ENCODE peak calls at places on chromosome X, in four cellular contexts. Q is SJSA1, R is aorta, O is DND-41. C is an unnamed sample.

GRCh38 chrX:150456466-150456865 is 93.3 kb downstream of the MAMLD1 start:
- DNase-seq in O (no peak), R (no peak), Q (peak), C (no peak)

GRCh38 chrX:70762285-70762684 is 146.2 kb downstream of the TEX11 start:
- DNase-seq in R (no peak), Q (no peak), O (no peak), C (no peak)

GRCh38 chrX:12949205-12949926 is 25.5 kb upstream of the TMSB4X start:
- DNase-seq in R (no peak), Q (no peak), O (no peak), C (no peak)

GRCh38 chrX:45889471-45889870 is 655.8 kb downstream of the ZNF674 start:
- DNase-seq in Q (no peak), O (no peak), R (no peak), C (no peak)

GRCh38 chrX:12966151-12966550 is 8.8 kb upstream of the TMSB4X start:
- DNase-seq in O (no peak), Q (no peak), R (no peak), C (no peak)

GRCh38 chrX:139881130-139881529 is 51.7 kb downstream of the ATP11C start:
- DNase-seq in R (no peak), O (no peak), Q (peak), C (no peak)

GRCh38 chrX:41491267-41492004 is 44.3 kb downstream of the NYX start:
- DNase-seq in R (no peak), Q (peak), O (no peak), C (no peak)

GRCh38 chrX:40418413-40419195 is 162.2 kb upstream of the ATP6AP2 start:
- DNase-seq in O (peak), Q (no peak), R (no peak), C (no peak)

GRCh38 chrX:138917781-138918180 is 206.3 kb upstream of the FGF13 start:
- DNase-seq in R (no peak), Q (peak), O (no peak), C (no peak)

GRCh38 chrX:41561045-41561444 is 113.9 kb downstream of the NYX start:
- DNase-seq in Q (peak), R (peak), O (peak), C (no peak)

GRCh38 chrX:11474576-11474975 is 181.4 kb downstream of the AMELX start:
- DNase-seq in R (no peak), O (no peak), Q (no peak), C (no peak)

GRCh38 chrX:122440832-122441231 is 743.2 kb upstream of the GRIA3 start:
- DNase-seq in O (no peak), R (no peak), Q (no peak), C (no peak)

GRCh38 chrX:24148535-24149345 is 789 bp upstream of the ZFX start:
- DNase-seq in O (peak), R (peak), Q (peak), C (no peak)

GRCh38 chrX:77785400-77785745 is 643 bp downstream of the ATRX start:
- DNase-seq in Q (no peak), R (no peak), O (no peak), C (no peak)

GRCh38 chrX:84168574-84168973 is 19.4 kb downstream of the RPS6KA6 start:
- DNase-seq in O (no peak), R (no peak), Q (no peak), C (no peak)

GRCh38 chrX:56783450-56783831 is 54.4 kb downstream of the NBDY start:
- DNase-seq in R (peak), Q (no peak), O (no peak), C (peak)
- H3K27ac ChIP-seq in R (no peak), Q (no peak), O (no peak), C (peak)

DNA sequence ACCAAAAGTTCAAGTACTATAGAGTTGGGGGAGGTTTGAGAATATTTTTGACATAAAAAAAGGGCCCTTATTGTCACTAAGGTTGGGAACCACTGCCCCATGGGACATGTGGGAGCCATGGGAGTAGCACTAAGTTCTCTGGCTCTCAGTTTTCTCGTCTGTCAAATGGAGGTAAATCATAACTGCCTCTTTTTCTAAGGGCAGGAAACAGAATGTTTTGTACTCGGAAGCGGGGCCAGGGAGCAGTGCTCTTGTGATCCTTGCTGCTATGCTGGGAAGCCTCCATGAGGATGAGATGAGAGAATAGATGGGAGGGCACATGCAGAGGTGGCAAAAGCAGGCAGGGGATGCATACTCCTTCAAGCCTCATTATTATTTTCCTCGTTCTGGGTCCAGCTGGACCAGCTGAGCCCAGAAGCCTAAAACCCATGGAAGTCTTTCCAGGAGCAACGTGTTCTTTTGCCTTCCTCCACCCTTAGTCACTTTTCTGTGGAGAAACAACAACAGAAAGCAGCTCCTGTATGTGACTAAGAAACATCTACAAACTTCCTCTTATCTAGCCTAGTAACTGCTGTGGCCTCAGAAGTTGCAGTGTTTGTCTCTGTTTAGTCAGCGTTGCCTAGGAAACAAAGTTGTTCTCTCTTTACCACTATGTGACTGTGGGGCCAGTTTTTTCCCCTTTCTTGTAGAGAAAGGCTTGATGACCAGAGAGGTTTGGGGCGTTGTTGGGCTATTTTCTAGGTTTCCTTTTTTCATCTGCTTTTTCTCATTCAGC is 64.8 kb downstream of the TSC22D3 start:
- DNase-seq in Q (peak), O (no peak), R (peak), C (no peak)
- H3K27ac ChIP-seq in Q (peak), O (no peak), R (peak), C (no peak)

DNA sequence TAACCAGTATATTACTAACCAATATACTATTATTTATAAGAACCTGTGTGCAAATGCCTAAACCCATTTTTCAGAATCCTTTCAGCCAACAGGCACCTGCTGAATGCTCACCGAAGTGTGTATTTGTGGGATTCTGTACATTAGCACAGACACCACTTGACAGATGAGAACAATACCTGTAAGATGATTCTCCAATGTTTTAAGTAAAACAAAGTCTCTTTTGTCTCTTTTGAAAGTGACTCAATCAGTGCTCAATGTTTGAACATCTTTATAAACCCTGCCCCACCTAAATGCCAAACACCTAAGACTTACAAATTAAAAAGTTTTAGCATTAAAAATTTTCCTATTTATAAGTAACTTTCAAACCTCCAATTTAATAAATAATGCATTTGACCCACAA is 763 bp downstream of the ASB9 start:
- DNase-seq in R (no peak), O (no peak), Q (no peak), C (no peak)
- H3K27ac ChIP-seq in R (no peak), O (no peak), Q (no peak), C (no peak)

GRCh38 chrX:129771266-129771995 is 8.3 kb upstream of the SASH3 start:
- DNase-seq in O (peak), R (no peak), Q (no peak), C (no peak)

GRCh38 chrX:129772796-129773431 is 6.8 kb upstream of the SASH3 start:
- DNase-seq in R (peak), Q (no peak), O (peak), C (no peak)

GRCh38 chrX:129768186-129768585 is 11.6 kb upstream of the SASH3 start:
- DNase-seq in Q (no peak), R (no peak), O (no peak), C (no peak)

GRCh38 chrX:129768586-129769466 is 10.9 kb upstream of the SASH3 start:
- DNase-seq in Q (no peak), O (peak), R (no peak), C (no peak)

DNA sequence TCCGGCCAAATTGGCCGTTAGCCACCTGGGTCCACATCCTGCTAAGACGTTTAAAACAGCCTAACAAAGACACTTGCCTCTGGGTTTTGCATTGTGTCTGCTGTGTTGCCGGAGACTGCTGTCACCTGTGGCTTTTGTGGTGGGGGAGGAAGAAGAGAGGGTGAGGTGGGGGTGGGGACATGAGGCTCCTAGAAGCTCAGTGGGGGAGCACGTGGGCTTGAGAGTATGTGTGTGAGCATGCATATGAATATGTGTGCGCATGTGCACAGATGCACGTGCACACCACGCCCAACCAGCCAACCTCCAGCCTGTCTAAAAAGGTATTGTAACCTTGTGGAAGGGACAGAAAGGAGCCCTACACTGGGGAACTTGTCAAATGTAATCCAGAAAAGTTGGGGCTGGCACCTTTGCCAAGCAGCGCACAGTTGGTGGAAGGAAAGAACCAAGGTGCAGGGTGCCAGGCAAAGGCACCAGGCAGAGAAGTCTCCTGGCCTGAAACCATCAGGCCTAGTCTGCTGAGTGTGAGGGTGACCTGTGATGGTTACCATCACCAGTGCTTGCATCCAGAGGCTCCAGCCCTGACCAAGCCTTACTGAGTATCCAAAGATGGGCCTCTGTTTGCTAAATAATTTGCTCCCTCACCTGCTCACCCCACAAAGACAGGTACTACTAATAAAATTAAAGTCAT is 10.1 kb upstream of the SASH3 start:
- DNase-seq in O (peak), Q (no peak), R (no peak), C (no peak)
- H3K27ac ChIP-seq in O (peak), Q (no peak), R (no peak), C (no peak)

GRCh38 chrX:107154787-107155620 is 36.4 kb upstream of the RBM41 start:
- DNase-seq in O (no peak), Q (no peak), R (no peak), C (no peak)
- H3K27ac ChIP-seq in O (no peak), Q (no peak), R (no peak), C (no peak)

GRCh38 chrX:68433981-68434299 is 645 bp upstream of the OPHN1 start:
- DNase-seq in R (no peak), O (no peak), Q (no peak), C (no peak)

GRCh38 chrX:68429216-68429615 is 4.1 kb downstream of the OPHN1 start:
- DNase-seq in O (no peak), Q (peak), R (no peak), C (no peak)

GRCh38 chrX:68433155-68433980 is at the start of gene OPHN1:
- DNase-seq in O (no peak), Q (peak), R (peak), C (peak)

GRCh38 chrX:68431836-68432235 is 1.5 kb downstream of the OPHN1 start:
- DNase-seq in R (no peak), Q (peak), O (no peak), C (no peak)

DNA sequence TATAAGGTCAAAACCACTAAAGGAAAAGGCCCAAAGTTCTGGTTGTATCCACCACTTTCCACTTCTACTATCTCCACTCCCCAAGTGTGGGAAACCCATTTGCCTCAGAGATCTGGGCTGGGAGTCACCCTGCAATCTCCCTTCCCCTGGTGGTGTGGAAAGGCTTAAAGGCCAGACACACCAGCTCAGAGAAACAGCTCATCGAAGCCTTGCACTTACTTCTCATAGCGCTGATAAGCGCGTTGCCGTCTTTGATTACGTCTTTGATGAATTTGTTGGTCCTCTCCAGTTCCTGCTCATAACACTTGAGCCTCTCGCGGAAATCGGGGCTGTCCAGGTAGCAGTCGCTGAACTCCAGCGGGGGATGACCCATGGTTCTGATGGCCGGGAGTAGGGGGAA is 647 bp downstream of the OPHN1 start:
- DNase-seq in Q (no peak), O (no peak), R (no peak), C (no peak)
- H3K27ac ChIP-seq in Q (peak), O (no peak), R (no peak), C (peak)

DNA sequence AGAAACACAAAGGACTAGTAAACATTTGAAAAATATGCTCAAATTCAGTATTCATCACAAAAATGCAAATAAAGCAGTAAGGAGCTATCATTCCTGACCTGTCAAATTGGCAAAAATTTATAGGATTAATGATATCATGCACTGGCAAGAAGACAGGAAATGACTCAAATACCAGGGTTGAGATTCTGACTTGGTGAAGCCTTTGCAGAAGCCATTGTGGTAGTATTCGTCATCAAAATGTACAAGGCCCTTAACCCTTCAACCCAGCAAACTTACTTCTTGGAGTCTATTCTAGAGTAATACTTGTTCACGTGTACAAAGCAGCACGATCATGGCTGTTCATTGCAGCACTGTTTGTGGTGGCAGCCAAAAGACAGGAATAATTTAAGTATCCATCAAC is 132.4 kb downstream of the ENOX2 start:
- DNase-seq in O (no peak), R (no peak), Q (peak), C (no peak)
- H3K27ac ChIP-seq in O (no peak), R (no peak), Q (no peak), C (no peak)

C was measured in dorsolateral prefrontal cortex.